ENCODE peak calls at places on chromosomes 5 and 9, in seven cellular contexts. V is tibial nerve, R is AG09309, C is OCI-LY7, A is prostate gland, I is RWPE2, T is AG10803. Q is an unnamed sample.

GRCh38 chr5:55485073-55485472 is 49.7 kb downstream of the PLPP1 start:
- DNase-seq in C (no peak), R (no peak), I (no peak), T (no peak), V (no peak), A (no peak), Q (no peak)

GRCh38 chr9:130296783-130297055 is 31.2 kb downstream of the HMCN2 start:
- DNase-seq in T (no peak), R (no peak), I (no peak), C (no peak), V (no peak), A (no peak), Q (no peak)

GRCh38 chr5:41788800-41789395 is 81.3 kb downstream of the OXCT1 start:
- DNase-seq in I (no peak), R (no peak), A (no peak), T (peak), C (no peak), V (no peak), Q (peak)

GRCh38 chr5:128241071-128241695 is 157.6 kb downstream of the SLC12A2 start:
- DNase-seq in I (no peak), C (no peak), A (no peak), R (no peak), V (no peak), T (peak), Q (no peak)

GRCh38 chr5:135221696-135222095 is 177.3 kb downstream of the MACROH2A1 start:
- DNase-seq in R (no peak), I (peak), V (no peak), C (no peak), A (no peak), T (no peak), Q (no peak)

GRCh38 chr5:101679816-101680215 is 616.3 kb downstream of the SLCO4C1 start:
- DNase-seq in A (no peak), I (no peak), R (no peak), V (no peak), C (no peak), T (peak), Q (no peak)

GRCh38 chr5:168765220-168766037 is 186.3 kb upstream of the PANK3 start:
- DNase-seq in T (peak), V (peak), A (no peak), R (peak), C (no peak), I (no peak), Q (peak)

GRCh38 chr5:159189310-159189709 is 20.0 kb downstream of the RNF145 start:
- DNase-seq in C (no peak), A (no peak), R (no peak), T (no peak), V (no peak), I (no peak), Q (no peak)

GRCh38 chr5:138352722-138353549 is 451 bp downstream of the KDM3B start:
- DNase-seq in R (no peak), I (peak), C (peak), A (peak), T (peak), V (peak), Q (peak)

GRCh38 chr5:98905857-98906688 is 22.7 kb downstream of the CHD1 start:
- DNase-seq in T (peak), C (peak), R (no peak), V (no peak), A (no peak), I (no peak), Q (peak)

GRCh38 chr5:80912479-80912878 is 47.7 kb upstream of the RASGRF2 start:
- DNase-seq in T (no peak), I (no peak), C (no peak), A (no peak), V (no peak), R (no peak), Q (no peak)

GRCh38 chr9:93634311-93635185 is 58.2 kb downstream of the PHF2 start:
- DNase-seq in V (no peak), C (no peak), T (no peak), I (no peak), A (no peak), R (no peak), Q (no peak)

GRCh38 chr5:171454549-171454948 is 35.1 kb downstream of the FGF18 start:
- DNase-seq in C (no peak), T (no peak), I (no peak), A (no peak), V (no peak), R (no peak), Q (no peak)

GRCh38 chr9:136625101-136626065 is 37.3 kb upstream of the EGFL7 start:
- DNase-seq in I (no peak), R (no peak), A (peak), T (peak), C (no peak), V (peak), Q (peak)

GRCh38 chr9:125172351-125172750 is 17.3 kb downstream of the PPP6C start:
- DNase-seq in V (no peak), I (no peak), C (no peak), T (peak), R (no peak), A (no peak), Q (peak)

GRCh38 chr5:151773979-151774378 is 2.2 kb downstream of the G3BP1 start:
- DNase-seq in C (no peak), I (no peak), T (no peak), V (no peak), A (no peak), R (no peak), Q (peak)

GRCh38 chr9:129397335-129397734 is 219.3 kb upstream of the IER5L start:
- DNase-seq in I (no peak), V (no peak), C (no peak), T (no peak), R (no peak), A (no peak), Q (no peak)

GRCh38 chr5:26802944-26803343 is 235.4 kb downstream of the CDH9 start:
- DNase-seq in A (no peak), V (no peak), R (no peak), C (no peak), I (no peak), T (no peak), Q (no peak)

GRCh38 chr9:21316860-21317259 is 11.7 kb upstream of the IFNA5 start:
- DNase-seq in A (peak), R (no peak), C (no peak), V (no peak), I (no peak), T (no peak), Q (no peak)

GRCh38 chr5:179128041-179128365 is 67.8 kb downstream of the ZNF354C start:
- DNase-seq in C (no peak), I (no peak), T (no peak), A (no peak), R (no peak), V (no peak), Q (no peak)

GRCh38 chr9:132857601-132858342 is 20.3 kb downstream of the AK8 start:
- DNase-seq in A (no peak), C (no peak), V (no peak), T (peak), I (no peak), R (no peak), Q (no peak)

GRCh38 chr5:120140510-120140909 is 323.6 kb upstream of the PRR16 start:
- DNase-seq in A (no peak), T (no peak), R (no peak), V (no peak), I (no peak), C (no peak), Q (no peak)

GRCh38 chr5:135244620-135245021 is 154.4 kb downstream of the MACROH2A1 start:
- DNase-seq in I (peak), V (no peak), T (no peak), C (no peak), R (no peak), A (no peak), Q (no peak)

GRCh38 chr9:34145165-34145564 is 18.7 kb upstream of the DCAF12 start:
- DNase-seq in A (no peak), I (no peak), R (no peak), V (no peak), C (no peak), T (peak), Q (no peak)

GRCh38 chr5:180589771-180590542 is 1.3 kb downstream of the SCGB3A1 start:
- DNase-seq in T (no peak), A (no peak), R (no peak), C (peak), I (no peak), V (no peak), Q (no peak)

GRCh38 chr9:79490657-79491250 is 81.0 kb upstream of the TLE4 start:
- DNase-seq in A (no peak), R (no peak), T (no peak), C (no peak), I (no peak), V (no peak), Q (no peak)

GRCh38 chr5:14268738-14269137 is 125.6 kb downstream of the TRIO start:
- DNase-seq in T (peak), A (no peak), I (no peak), V (peak), C (no peak), R (no peak), Q (peak)

GRCh38 chr9:91903126-91903911 is 46.7 kb downstream of the ROR2 start:
- DNase-seq in C (no peak), I (no peak), V (no peak), T (no peak), A (peak), R (no peak), Q (peak)

GRCh38 chr9:17332129-17332528 is 197.3 kb downstream of the CNTLN start:
- DNase-seq in T (no peak), A (no peak), C (no peak), R (no peak), V (no peak), I (no peak), Q (no peak)

GRCh38 chr9:35552376-35552775 is 52.7 kb upstream of the TESK1 start:
- DNase-seq in I (no peak), A (no peak), R (no peak), C (no peak), T (no peak), V (no peak), Q (no peak)

GRCh38 chr9:101738566-101739183 is at the start of gene GRIN3A:
- DNase-seq in I (no peak), T (no peak), C (no peak), A (peak), R (no peak), V (no peak), Q (no peak)

GRCh38 chr5:139141841-139142240 is 56.3 kb downstream of the SIL1 start:
- DNase-seq in V (peak), R (peak), A (peak), I (no peak), T (peak), C (no peak), Q (peak)

GRCh38 chr9:121646992-121647391 is 4.4 kb upstream of the DAB2IP start:
- DNase-seq in I (no peak), A (no peak), R (no peak), T (no peak), C (no peak), V (no peak), Q (no peak)

GRCh38 chr5:1507961-1508678 is 15.6 kb downstream of the LPCAT1 start:
- DNase-seq in I (peak), A (no peak), R (no peak), C (no peak), V (no peak), T (no peak), Q (no peak)

GRCh38 chr9:126561582-126561981 is 52.1 kb upstream of the LMX1B start:
- DNase-seq in I (no peak), T (peak), A (no peak), V (no peak), R (no peak), C (no peak), Q (no peak)

GRCh38 chr5:109163336-109163735 is 246.4 kb downstream of the PJA2 start:
- DNase-seq in R (no peak), T (no peak), V (no peak), A (no peak), C (no peak), I (no peak), Q (no peak)

GRCh38 chr9:34671307-34671706 is 8.8 kb upstream of the CCL27 start:
- DNase-seq in C (no peak), I (no peak), R (no peak), A (no peak), V (no peak), T (no peak), Q (no peak)

GRCh38 chr5:142551242-142552067 is 134.4 kb downstream of the FGF1 start:
- DNase-seq in V (no peak), C (no peak), T (peak), A (no peak), R (no peak), I (no peak), Q (peak)
- TF ChIP-seq CTCF in V (no peak), C (no peak), T (no peak), A (no peak), R (no peak), I (no peak), Q (no peak)

DNA sequence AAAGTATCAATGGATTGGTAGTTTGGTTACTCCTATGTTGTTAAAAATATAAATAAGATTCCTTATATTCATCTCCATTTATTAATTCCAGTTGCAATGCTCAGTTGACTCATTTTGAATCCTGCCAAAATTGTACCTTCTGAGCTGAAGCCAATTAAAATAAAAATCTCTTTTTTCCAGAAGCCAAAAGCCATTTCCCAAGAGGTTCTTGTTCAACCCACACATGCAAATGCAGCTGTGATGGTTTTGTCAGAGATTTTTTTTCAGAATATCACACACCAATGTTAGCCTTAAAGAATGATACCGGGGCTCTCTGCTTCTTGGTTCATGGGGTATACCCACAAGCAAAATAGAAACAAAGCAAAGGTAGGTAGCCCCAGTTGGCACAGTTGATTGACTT is 207.9 kb downstream of the SGCD start:
- DNase-seq in R (peak), I (no peak), C (no peak), V (no peak), T (peak), A (no peak), Q (no peak)
- H3K4me3 ChIP-seq in R (no peak), I (no peak), C (no peak), V (no peak), T (no peak), A (no peak), Q (no peak)

GRCh38 chr5:176429972-176430371 is 13.6 kb upstream of the CLTB start:
- DNase-seq in C (peak), T (no peak), R (no peak), A (no peak), V (no peak), I (no peak), Q (no peak)
- TF ChIP-seq CTCF in C (peak), T (peak), R (no peak), A (no peak), V (no peak), I (peak), Q (peak)

GRCh38 chr5:77210091-77211012 is at the start of gene PDE8B:
- DNase-seq in C (no peak), I (no peak), A (peak), V (no peak), R (no peak), T (no peak), Q (no peak)
- H3K4me3 ChIP-seq in C (no peak), I (peak), A (peak), V (peak), R (peak), T (peak), Q (peak)

GRCh38 chr5:147855774-147856069 is 22.8 kb upstream of the SCGB3A2 start:
- DNase-seq in I (no peak), R (no peak), V (no peak), T (no peak), C (no peak), A (no peak), Q (no peak)

GRCh38 chr5:147856801-147857200 is 21.7 kb upstream of the SCGB3A2 start:
- DNase-seq in C (no peak), I (no peak), R (no peak), V (no peak), T (no peak), A (no peak), Q (no peak)

GRCh38 chr5:147854894-147855773 is 23.4 kb upstream of the SCGB3A2 start:
- DNase-seq in I (no peak), C (no peak), A (no peak), R (no peak), T (no peak), V (no peak), Q (no peak)

GRCh38 chr5:147858520-147858919 is 20.0 kb upstream of the SCGB3A2 start:
- DNase-seq in I (no peak), A (no peak), T (no peak), C (no peak), V (no peak), R (no peak), Q (no peak)

DNA sequence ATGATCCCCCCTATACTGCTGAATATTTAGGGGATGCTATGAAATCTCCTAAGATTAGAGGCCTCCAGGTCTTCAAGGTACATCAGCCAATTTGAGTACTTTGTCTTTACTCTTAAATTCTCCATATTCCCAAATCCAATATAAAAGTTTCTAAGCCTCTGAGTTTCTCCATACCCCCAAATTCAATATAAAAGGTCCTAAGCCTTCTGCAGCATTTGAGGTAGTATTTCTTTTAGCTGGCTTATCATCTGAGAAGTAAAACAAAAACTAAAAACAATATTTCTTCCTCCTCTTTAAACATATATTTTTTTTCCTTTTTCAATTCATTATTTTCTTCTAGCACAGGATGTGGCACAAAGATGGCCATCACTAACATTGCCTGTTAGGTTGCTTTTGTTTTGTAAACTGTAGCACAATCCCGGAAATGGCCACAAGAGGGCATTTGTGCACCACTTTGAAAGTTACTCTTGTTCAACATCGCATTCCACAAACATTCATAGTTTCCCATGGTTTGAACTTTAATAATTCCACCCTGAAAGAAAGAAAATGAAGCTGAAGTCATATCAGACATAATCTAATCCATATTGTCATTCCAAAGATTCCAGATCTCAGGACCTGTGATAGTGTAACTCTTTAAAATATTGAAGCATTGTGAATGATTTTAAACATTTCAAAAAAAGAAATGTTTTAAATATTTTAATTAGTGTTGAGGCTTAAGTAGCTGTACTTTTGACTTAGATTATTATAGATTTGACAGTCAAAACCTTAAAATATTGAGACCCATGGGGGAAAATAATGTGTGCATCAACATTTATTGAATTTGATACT is 21.0 kb upstream of the SCGB3A2 start:
- DNase-seq in R (peak), I (no peak), C (peak), A (peak), V (peak), T (peak), Q (peak)
- TF ChIP-seq CTCF in R (peak), I (peak), C (peak), A (peak), V (peak), T (peak), Q (peak)

GRCh38 chr5:124734574-124735168 is 11.8 kb downstream of the ZNF608 start:
- DNase-seq in A (no peak), R (no peak), T (no peak), V (no peak), I (no peak), C (no peak), Q (no peak)
- H3K4me3 ChIP-seq in A (peak), R (no peak), T (no peak), V (peak), I (no peak), C (peak), Q (peak)

DNA sequence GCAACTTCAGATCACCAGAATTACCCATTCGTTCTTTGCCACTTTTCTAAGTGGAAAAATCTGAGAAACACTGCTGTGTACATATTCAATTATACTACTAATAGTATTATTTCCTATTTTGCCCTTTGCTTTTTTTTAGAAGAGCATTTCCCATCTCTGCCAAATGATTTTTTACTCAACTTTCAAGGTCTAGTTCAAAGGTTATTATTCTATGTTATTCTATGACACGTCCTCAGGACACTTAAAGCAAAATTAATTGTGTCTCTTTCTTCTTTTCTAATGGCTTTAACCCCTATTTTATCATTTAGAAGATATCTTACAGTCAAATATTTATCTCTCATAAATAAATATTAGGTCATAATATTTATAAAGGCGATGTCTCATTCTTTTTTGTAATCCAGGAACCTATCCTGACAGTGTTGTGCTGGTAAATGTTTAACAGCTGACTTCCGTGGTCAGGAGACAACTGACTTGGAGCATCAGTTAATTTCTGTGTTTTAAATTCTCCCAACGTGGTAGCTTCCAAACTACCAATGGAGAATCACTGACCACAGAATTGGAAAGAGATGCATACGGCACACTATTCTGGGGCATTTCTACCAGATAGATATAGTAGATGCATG is 375.2 kb downstream of the ARRDC3 start:
- DNase-seq in V (no peak), R (no peak), C (no peak), T (no peak), I (no peak), A (no peak), Q (no peak)
- TF ChIP-seq CTCF in V (no peak), R (no peak), C (no peak), T (no peak), I (no peak), A (no peak), Q (no peak)

GRCh38 chr5:73022480-73023169 is 66.8 kb downstream of the FCHO2 start:
- DNase-seq in R (no peak), A (peak), V (no peak), I (no peak), C (no peak), T (peak), Q (no peak)
- H3K4me3 ChIP-seq in R (no peak), A (no peak), V (no peak), I (no peak), C (no peak), T (no peak), Q (no peak)

GRCh38 chr9:32378993-32379729 is 5.3 kb upstream of the ACO1 start:
- DNase-seq in V (peak), C (peak), T (peak), A (peak), I (no peak), R (peak), Q (peak)

GRCh38 chr9:32382582-32383320 is 1.7 kb upstream of the ACO1 start:
- DNase-seq in C (no peak), I (no peak), R (no peak), T (no peak), V (no peak), A (no peak), Q (no peak)

GRCh38 chr9:32380944-32381343 is 3.5 kb upstream of the ACO1 start:
- DNase-seq in R (no peak), T (no peak), C (no peak), A (no peak), V (no peak), I (no peak), Q (no peak)

GRCh38 chr9:32376295-32376694 is 8.1 kb upstream of the ACO1 start:
- DNase-seq in A (no peak), V (no peak), I (no peak), R (no peak), C (peak), T (peak), Q (no peak)

GRCh38 chr9:32378496-32378895 is 5.9 kb upstream of the ACO1 start:
- DNase-seq in T (peak), V (peak), R (peak), C (peak), I (no peak), A (peak), Q (peak)
- TF ChIP-seq CTCF in T (peak), V (peak), R (peak), C (peak), I (peak), A (peak), Q (peak)